ENCODE peak calls at places on chromosomes 4 and X, in nine cellular contexts. W is foreskin fibroblast, X is hepatocyte, Y is cortex of kidney, E is cardiac muscle cell, N is SW480, L is fibroblast of the conjunctiva, R is D341Med, F is body of pancreas. G is an unnamed sample.

GRCh38 chrX:139213241-139213709 is 317.3 kb upstream of the F9 start:
- DNase-seq in X (peak), N (peak), R (no peak), Y (no peak), L (no peak), W (no peak), F (no peak), E (no peak), G (no peak)

GRCh38 chr4:109325698-109326097 is 23.2 kb upstream of the COL25A1 start:
- DNase-seq in L (no peak), R (no peak), Y (no peak), X (no peak), E (no peak), N (no peak), W (no peak), F (no peak), G (no peak)

GRCh38 chrX:102345916-102346315 is 93.9 kb downstream of the NXF2B start:
- DNase-seq in E (peak), F (peak), L (peak), Y (no peak), R (peak), X (peak), W (peak), N (peak), G (no peak)

GRCh38 chr4:8114456-8115202 is 44.0 kb downstream of the ABLIM2 start:
- DNase-seq in F (peak), Y (no peak), W (no peak), E (no peak), X (no peak), L (no peak), R (no peak), N (no peak), G (no peak)

GRCh38 chrX:129658429-129658828 is 3.7 kb upstream of the APLN start:
- DNase-seq in E (no peak), F (no peak), Y (no peak), W (no peak), R (no peak), N (no peak), X (no peak), L (no peak), G (no peak)

GRCh38 chr4:111639876-111640275 is 505.4 kb upstream of the FAM241A start:
- DNase-seq in N (no peak), R (no peak), Y (no peak), X (peak), W (peak), E (peak), L (no peak), F (no peak), G (no peak)

GRCh38 chr4:24646777-24647460 is 62.6 kb upstream of the DHX15 start:
- DNase-seq in W (no peak), R (no peak), N (no peak), F (no peak), Y (no peak), L (no peak), X (no peak), E (peak), G (peak)

GRCh38 chrX:149758068-149758714 is 15.7 kb upstream of the HSFX1 start:
- DNase-seq in F (no peak), N (no peak), R (no peak), X (no peak), W (no peak), E (no peak), L (no peak), Y (no peak), G (no peak)

GRCh38 chrX:136215559-136215958 is 35.6 kb downstream of the MAP7D3 start:
- DNase-seq in Y (no peak), X (no peak), E (no peak), W (no peak), N (no peak), R (no peak), L (no peak), F (no peak), G (no peak)